ENCODE peak calls at places on chromosomes 6 and 20, in eight cellular contexts. R is GM10248; D is activated CD8-positive, alpha-beta T cell treated with anti-CD3 and anti-CD28 coated beads for 36 hours; F is amniotic epithelial cell; P is sigmoid colon; U is AG08395; O is fibroblast of lung; M is globus pallidus. S is an unnamed sample.

GRCh38 chr6:46894429-46894828 is 27.3 kb downstream of the ADGRF5 start:
- DNase-seq in R (no peak), D (no peak), F (no peak), P (no peak), U (no peak), O (no peak), M (no peak), S (no peak)

GRCh38 chr6:65469650-65470049 is 237.4 kb downstream of the EYS start:
- DNase-seq in R (no peak), D (no peak), F (no peak), P (no peak), U (no peak), O (no peak), M (no peak), S (no peak)

GRCh38 chr20:33656783-33657703 is 5.1 kb upstream of the C20orf144 start:
- DNase-seq in R (no peak), D (no peak), F (no peak), P (peak), U (no peak), O (no peak), M (no peak), S (no peak)

GRCh38 chr20:16145919-16146318 is 427.3 kb downstream of the KIF16B start:
- DNase-seq in R (no peak), D (no peak), F (no peak), P (no peak), U (no peak), O (no peak), M (no peak), S (no peak)

GRCh38 chr20:21125072-21125848 is 622 bp upstream of the KIZ start:
- DNase-seq in R (no peak), D (no peak), F (peak), P (peak), U (peak), O (peak), M (peak), S (peak)

GRCh38 chr6:108168501-108168979 is 2.7 kb downstream of the NR2E1 start:
- DNase-seq in R (peak), D (peak), F (no peak), P (no peak), U (peak), O (peak), M (no peak), S (peak)

GRCh38 chr6:126181173-126181741 is 158.7 kb upstream of the CENPW start:
- DNase-seq in R (no peak), D (no peak), F (no peak), P (no peak), U (no peak), O (no peak), M (no peak), S (no peak)

GRCh38 chr20:35395728-35396127 is 16.0 kb downstream of the UQCC1 start:
- DNase-seq in R (no peak), D (no peak), F (peak), P (no peak), U (peak), O (peak), M (no peak), S (peak)

GRCh38 chr6:5968817-5969726 is 37.7 kb downstream of the NRN1 start:
- DNase-seq in R (no peak), D (no peak), F (no peak), P (no peak), U (peak), O (peak), M (no peak), S (no peak)

GRCh38 chr20:9467995-9468394 is 46.4 kb upstream of the LAMP5 start:
- DNase-seq in R (peak), D (no peak), F (no peak), P (no peak), U (no peak), O (no peak), M (no peak), S (no peak)

GRCh38 chr6:135319819-135320218 is 138.7 kb downstream of the MYB start:
- DNase-seq in R (no peak), D (no peak), F (no peak), P (no peak), U (no peak), O (no peak), M (no peak), S (no peak)

GRCh38 chr6:162907876-162908481 is 180.2 kb downstream of the PACRG start:
- DNase-seq in R (no peak), D (no peak), F (peak), P (no peak), U (no peak), O (peak), M (no peak), S (no peak)

GRCh38 chr6:90765895-90766294 is 179.0 kb upstream of the MAP3K7 start:
- DNase-seq in R (no peak), D (no peak), F (no peak), P (no peak), U (no peak), O (no peak), M (no peak), S (no peak)

GRCh38 chr6:158818008-158818579 is 1.1 kb downstream of the EZR start:
- DNase-seq in R (peak), D (peak), F (peak), P (peak), U (peak), O (peak), M (peak), S (peak)

GRCh38 chr6:148619891-148620290 is 126.9 kb upstream of the UST start:
- DNase-seq in R (no peak), D (no peak), F (no peak), P (no peak), U (no peak), O (no peak), M (no peak), S (no peak)

GRCh38 chr20:2657241-2657640 is 4.8 kb downstream of the NOP56 start:
- DNase-seq in R (no peak), D (no peak), F (no peak), P (no peak), U (no peak), O (no peak), M (no peak), S (no peak)

GRCh38 chr6:44512868-44513641 is 125.5 kb downstream of the CDC5L start:
- DNase-seq in R (no peak), D (no peak), F (peak), P (no peak), U (no peak), O (peak), M (peak), S (no peak)

GRCh38 chr6:149483302-149483701 is 1.5 kb downstream of the ZC3H12D start:
- DNase-seq in R (no peak), D (no peak), F (no peak), P (no peak), U (no peak), O (no peak), M (no peak), S (no peak)

GRCh38 chr20:3797592-3798404 is 1.7 kb downstream of the CDC25B start:
- DNase-seq in R (peak), D (peak), F (peak), P (no peak), U (peak), O (peak), M (no peak), S (peak)

GRCh38 chr6:140579918-140580317 is 1205.5 kb upstream of the CITED2 start:
- DNase-seq in R (no peak), D (no peak), F (no peak), P (no peak), U (no peak), O (no peak), M (no peak), S (no peak)

GRCh38 chr6:148842631-148843030 is 95.8 kb downstream of the UST start:
- DNase-seq in R (no peak), D (no peak), F (no peak), P (no peak), U (no peak), O (no peak), M (no peak), S (no peak)

GRCh38 chr20:51311636-51312479 is 230.7 kb downstream of the NFATC2 start:
- DNase-seq in R (no peak), D (no peak), F (peak), P (no peak), U (no peak), O (peak), M (peak), S (peak)

GRCh38 chr20:54554006-54554405 is 78.6 kb downstream of the DOK5 start:
- DNase-seq in R (no peak), D (no peak), F (no peak), P (no peak), U (no peak), O (no peak), M (no peak), S (no peak)

GRCh38 chr6:134447423-134447822 is 129.5 kb upstream of the SGK1 start:
- DNase-seq in R (no peak), D (no peak), F (no peak), P (no peak), U (no peak), O (peak), M (no peak), S (no peak)

GRCh38 chr6:34149831-34150400 is 4.0 kb upstream of the GRM4 start:
- DNase-seq in R (no peak), D (no peak), F (no peak), P (peak), U (no peak), O (no peak), M (no peak), S (no peak)

GRCh38 chr6:76275746-76276145 is 203.3 kb upstream of the IMPG1 start:
- DNase-seq in R (no peak), D (no peak), F (no peak), P (no peak), U (no peak), O (no peak), M (no peak), S (no peak)

GRCh38 chr6:123742626-123743025 is 61.0 kb upstream of the NKAIN2 start:
- DNase-seq in R (no peak), D (no peak), F (no peak), P (no peak), U (no peak), O (peak), M (no peak), S (no peak)

GRCh38 chr6:151004415-151005024 is 139.0 kb downstream of the MTHFD1L start:
- DNase-seq in R (no peak), D (no peak), F (peak), P (no peak), U (peak), O (peak), M (no peak), S (peak)

GRCh38 chr20:25476106-25477105 is 68.9 kb downstream of the GINS1 start:
- DNase-seq in R (no peak), D (no peak), F (no peak), P (no peak), U (no peak), O (no peak), M (no peak), S (no peak)

GRCh38 chr6:109454483-109455160 is 950 bp downstream of the MICAL1 start:
- DNase-seq in R (peak), D (peak), F (no peak), P (peak), U (peak), O (peak), M (peak), S (peak)

GRCh38 chr20:45791668-45792512 is at the start of the genes DNTTIP1 and WFDC3:
- DNase-seq in R (peak), D (peak), F (peak), P (peak), U (peak), O (peak), M (peak), S (peak)

GRCh38 chr6:89950446-89950845 is 56.2 kb downstream of the GJA10 start:
- DNase-seq in R (no peak), D (no peak), F (no peak), P (no peak), U (no peak), O (no peak), M (no peak), S (no peak)

GRCh38 chr6:119749341-119749740 is 399.8 kb upstream of the MAN1A1 start:
- DNase-seq in R (no peak), D (no peak), F (no peak), P (no peak), U (no peak), O (no peak), M (no peak), S (no peak)

S was measured in hepatic stellate cell.